ENCODE peak calls at places on chromosome 19, in eight cellular contexts. U is DMS53, Y is IMR-90, S is endothelial cell, E is epithelial cell of proximal tubule, I is HCEC 1CT, K is Panc1, H is osteocyte. Z is an unnamed sample.

GRCh38 chr19:1252221-1252817 is 3.9 kb downstream of the MIDN start:
- DNase-seq in U (no peak), Y (peak; percentile 88), S (peak; percentile 38), E (no peak), I (peak; percentile 93), K (no peak), H (peak; percentile 97), Z (peak; percentile 83)

GRCh38 chr19:33419763-33420080 is 46.2 kb downstream of the CEBPG start:
- DNase-seq in U (no peak), Y (no peak), S (no peak), E (no peak), I (no peak), K (no peak), H (no peak), Z (no peak)

GRCh38 chr19:18710986-18711751 is 27.7 kb downstream of the CRTC1 start:
- DNase-seq in U (no peak), Y (peak; percentile 78), S (no peak), E (no peak), I (no peak), K (no peak), H (no peak), Z (peak; percentile 79)

GRCh38 chr19:17103177-17103576 is 27.6 kb downstream of the MYO9B start:
- DNase-seq in U (peak; percentile 57), Y (peak; percentile 45), S (peak; percentile 25), E (no peak), I (peak; percentile 27), K (no peak), H (no peak), Z (peak; percentile 34)

GRCh38 chr19:55624109-55625003 is at the start of gene ZNF784:
- DNase-seq in U (peak; percentile 96), Y (peak; percentile 90), S (peak; percentile 97), E (no peak), I (peak; percentile 86), K (no peak), H (peak; percentile 98), Z (peak; percentile 95)

GRCh38 chr19:797528-798414 is 519 bp downstream of the PTBP1 start:
- DNase-seq in U (peak; percentile 95), Y (peak; percentile 85), S (peak; percentile 88), E (no peak), I (peak; percentile 89), K (no peak), H (peak; percentile 96), Z (peak; percentile 83)

GRCh38 chr19:55437410-55437809 is 5.7 kb downstream of the SHISA7 start:
- DNase-seq in U (peak; percentile 88), Y (peak; percentile 56), S (peak; percentile 78), E (no peak), I (peak; percentile 23), K (no peak), H (no peak), Z (peak; percentile 73)

GRCh38 chr19:3690551-3691371 is 9.5 kb downstream of the PIP5K1C start:
- DNase-seq in U (no peak), Y (no peak), S (no peak), E (no peak), I (no peak), K (no peak), H (no peak), Z (no peak)

GRCh38 chr19:49217382-49217781 is 59.8 kb downstream of the TRPM4 start:
- DNase-seq in U (peak; percentile 41), Y (peak; percentile 72), S (no peak), E (no peak), I (no peak), K (no peak), H (no peak), Z (no peak)

GRCh38 chr19:6667114-6667627 is 2.8 kb downstream of the TNFSF14 start:
- DNase-seq in U (no peak), Y (no peak), S (no peak), E (no peak), I (no peak), K (no peak), H (no peak), Z (no peak)

GRCh38 chr19:6694147-6694815 is 24.3 kb upstream of the TNFSF14 start:
- DNase-seq in U (no peak), Y (no peak), S (no peak), E (no peak), I (no peak), K (no peak), H (no peak), Z (peak; percentile 30)

GRCh38 chr19:18436651-18437478 is 1.1 kb downstream of the ISYNA1 start:
- DNase-seq in U (peak; percentile 69), Y (peak; percentile 69), S (peak; percentile 65), E (no peak), I (peak; percentile 33), K (no peak), H (peak; percentile 94), Z (peak; percentile 92)

GRCh38 chr19:7257148-7258041 is 36.8 kb downstream of the INSR start:
- DNase-seq in U (no peak), Y (peak; percentile 67), S (no peak), E (peak; percentile 36), I (no peak), K (peak; percentile 18), H (no peak), Z (peak; percentile 58)

GRCh38 chr19:50330365-50331078 is 1.3 kb upstream of the KCNC3 start:
- DNase-seq in U (peak; percentile 93), Y (peak; percentile 1), S (no peak), E (no peak), I (peak; percentile 45), K (no peak), H (no peak), Z (peak; percentile 88)